ENCODE peak calls at places on chromosomes 16 and 17, in seven cellular contexts. C is C1 segment of cervical spinal cord, J is T-helper 17 cell, M is HS-5, E is HTR-8/SVneo, D is OCI-M1, B is HFFc6. P is an unnamed sample.

GRCh38 chr16:5916711-5917191 is 819.2 kb upstream of the EEF2KMT start:
- DNase-seq in C (no peak), E (no peak), B (no peak), J (no peak), M (no peak), D (no peak), P (no peak)

GRCh38 chr17:60390223-60390622 is 1.7 kb downstream of the USP32 start:
- DNase-seq in E (peak), C (peak), J (no peak), D (peak), B (peak), M (peak), P (no peak)

GRCh38 chr16:88387941-88388627 is 5.3 kb downstream of the ZNF469 start:
- DNase-seq in D (no peak), E (no peak), M (no peak), B (no peak), J (no peak), C (no peak), P (no peak)

GRCh38 chr16:85394511-85395206 is 218.5 kb upstream of the GSE1 start:
- DNase-seq in B (no peak), C (no peak), E (no peak), D (no peak), J (peak), M (no peak), P (no peak)

GRCh38 chr16:15434079-15434424 is 336 bp upstream of the BMERB1 start:
- DNase-seq in B (no peak), E (no peak), D (no peak), J (no peak), C (no peak), M (no peak), P (no peak)

GRCh38 chr16:67910162-67910561 is 17.1 kb downstream of the PSKH1 start:
- DNase-seq in D (no peak), E (peak), C (no peak), B (no peak), M (no peak), J (no peak), P (no peak)

GRCh38 chr17:16438557-16439302 is 23.4 kb downstream of the TRPV2 start:
- DNase-seq in M (peak), J (peak), E (peak), D (peak), B (peak), C (peak), P (peak)

GRCh38 chr17:13727441-13728171 is 125.9 kb upstream of the HS3ST3A1 start:
- DNase-seq in C (no peak), E (no peak), D (peak), B (peak), M (peak), J (no peak), P (no peak)

GRCh38 chr17:48925991-48926342 is 17.8 kb downstream of the UBE2Z start:
- DNase-seq in C (no peak), M (no peak), B (no peak), J (no peak), E (no peak), D (no peak), P (no peak)

GRCh38 chr16:16013812-16014211 is 64.4 kb downstream of the ABCC1 start:
- DNase-seq in E (no peak), B (no peak), J (no peak), M (no peak), D (no peak), C (no peak), P (no peak)

GRCh38 chr17:79572136-79572915 is 38.5 kb downstream of the RBFOX3 start:
- DNase-seq in D (no peak), C (no peak), B (no peak), M (no peak), J (no peak), E (no peak), P (no peak)

GRCh38 chr16:19439483-19439882 is 21.8 kb downstream of the TMC5 start:
- DNase-seq in J (no peak), D (no peak), M (no peak), B (no peak), E (no peak), C (no peak), P (no peak)

GRCh38 chr16:87077750-87078127 is 239.5 kb downstream of the C16orf95 start:
- DNase-seq in J (no peak), D (no peak), B (no peak), E (no peak), M (no peak), C (no peak), P (no peak)

GRCh38 chr17:50537721-50538548 is 5.4 kb downstream of the EPN3 start:
- DNase-seq in M (no peak), J (no peak), C (no peak), B (no peak), E (no peak), D (no peak), P (no peak)

GRCh38 chr16:55146939-55147338 is 177.1 kb upstream of the IRX6 start:
- DNase-seq in J (no peak), D (no peak), C (no peak), E (no peak), B (no peak), M (no peak), P (no peak)

GRCh38 chr17:73646409-73647305 is 2.4 kb upstream of the SDK2 start:
- DNase-seq in C (no peak), E (no peak), D (no peak), M (no peak), B (no peak), J (no peak), P (peak)

GRCh38 chr17:75457047-75457654 is 716 bp downstream of the TMEM94 start:
- DNase-seq in C (peak), J (no peak), B (no peak), D (peak), E (peak), M (no peak), P (peak)

GRCh38 chr16:3950343-3951193 is 70.1 kb upstream of the CREBBP start:
- DNase-seq in B (peak), J (no peak), C (no peak), D (no peak), M (peak), E (peak), P (no peak)

GRCh38 chr16:85465328-85466307 is 147.5 kb upstream of the GSE1 start:
- DNase-seq in M (no peak), J (no peak), C (no peak), D (no peak), B (peak), E (no peak), P (no peak)

GRCh38 chr16:26905336-26905735 is 161.4 kb upstream of the C16orf82 start:
- DNase-seq in B (no peak), C (no peak), D (no peak), M (no peak), J (no peak), E (no peak), P (no peak)

GRCh38 chr16:3982216-3982615 is 101.7 kb upstream of the CREBBP start:
- DNase-seq in C (no peak), D (no peak), J (no peak), M (no peak), B (no peak), E (no peak), P (no peak)